ENCODE peak calls at places on chromosome 18, in nine cellular contexts. One of them, this sample, is unnamed.

GRCh38 chr18:35478520-35479435 is 19.0 kb downstream of the INO80C start:
- DNase-seq in NCI-H510A treated with DMSO at 0.1 percent for 48 hours: no peak
- DNase-seq in stimulated activated CD4-positive, alpha-beta T cell treated with anti-CD3 and anti-CD28 coated beads, Interleukin-12 subunit alpha, Interleukin-12 subunit beta, amount 100 ng/mL, for 4 hours: peak
- DNase-seq in EH: peak
- DNase-seq in GM19239: no peak
- DNase-seq in NCI-H1092: peak
- DNase-seq in GM23338: no peak
- DNase-seq in hippocampal formation: no peak
- DNase-seq in pons: peak
- DNase-seq in this sample: peak

GRCh38 chr18:61851940-61852451 is 40.8 kb downstream of the RNF152 start:
- DNase-seq in NCI-H510A treated with DMSO at 0.1 percent for 48 hours: no peak
- DNase-seq in stimulated activated CD4-positive, alpha-beta T cell treated with anti-CD3 and anti-CD28 coated beads, Interleukin-12 subunit alpha, Interleukin-12 subunit beta, amount 100 ng/mL, for 4 hours: no peak
- DNase-seq in EH: peak
- DNase-seq in GM19239: no peak
- DNase-seq in NCI-H1092: no peak
- DNase-seq in GM23338: no peak
- DNase-seq in hippocampal formation: no peak
- DNase-seq in pons: no peak
- DNase-seq in this sample: peak

GRCh38 chr18:55152801-55153200 is 193.5 kb upstream of the CCDC68 start:
- DNase-seq in NCI-H510A treated with DMSO at 0.1 percent for 48 hours: no peak
- DNase-seq in stimulated activated CD4-positive, alpha-beta T cell treated with anti-CD3 and anti-CD28 coated beads, Interleukin-12 subunit alpha, Interleukin-12 subunit beta, amount 100 ng/mL, for 4 hours: no peak
- DNase-seq in EH: peak
- DNase-seq in GM19239: no peak
- DNase-seq in NCI-H1092: no peak
- DNase-seq in GM23338: no peak
- DNase-seq in hippocampal formation: no peak
- DNase-seq in pons: no peak
- DNase-seq in this sample: peak

GRCh38 chr18:3122851-3123250 is 96.9 kb downstream of the MYOM1 start:
- DNase-seq in NCI-H510A treated with DMSO at 0.1 percent for 48 hours: no peak
- DNase-seq in stimulated activated CD4-positive, alpha-beta T cell treated with anti-CD3 and anti-CD28 coated beads, Interleukin-12 subunit alpha, Interleukin-12 subunit beta, amount 100 ng/mL, for 4 hours: no peak
- DNase-seq in EH: no peak
- DNase-seq in GM19239: no peak
- DNase-seq in NCI-H1092: no peak
- DNase-seq in GM23338: no peak
- DNase-seq in hippocampal formation: no peak
- DNase-seq in pons: no peak
- DNase-seq in this sample: no peak

GRCh38 chr18:28281400-28281799 is 104.5 kb upstream of the CDH2 start:
- DNase-seq in NCI-H510A treated with DMSO at 0.1 percent for 48 hours: no peak
- DNase-seq in stimulated activated CD4-positive, alpha-beta T cell treated with anti-CD3 and anti-CD28 coated beads, Interleukin-12 subunit alpha, Interleukin-12 subunit beta, amount 100 ng/mL, for 4 hours: no peak
- DNase-seq in EH: no peak
- DNase-seq in GM19239: no peak
- DNase-seq in NCI-H1092: no peak
- DNase-seq in GM23338: peak
- DNase-seq in hippocampal formation: no peak
- DNase-seq in pons: no peak
- DNase-seq in this sample: no peak

GRCh38 chr18:51226068-51226467 is 28.6 kb upstream of the MEX3C start:
- DNase-seq in NCI-H510A treated with DMSO at 0.1 percent for 48 hours: no peak
- DNase-seq in stimulated activated CD4-positive, alpha-beta T cell treated with anti-CD3 and anti-CD28 coated beads, Interleukin-12 subunit alpha, Interleukin-12 subunit beta, amount 100 ng/mL, for 4 hours: no peak
- DNase-seq in EH: no peak
- DNase-seq in GM19239: no peak
- DNase-seq in NCI-H1092: no peak
- DNase-seq in GM23338: no peak
- DNase-seq in hippocampal formation: no peak
- DNase-seq in pons: no peak
- DNase-seq in this sample: no peak

GRCh38 chr18:78992041-78992735 is 12.6 kb downstream of the SALL3 start:
- DNase-seq in NCI-H510A treated with DMSO at 0.1 percent for 48 hours: no peak
- DNase-seq in stimulated activated CD4-positive, alpha-beta T cell treated with anti-CD3 and anti-CD28 coated beads, Interleukin-12 subunit alpha, Interleukin-12 subunit beta, amount 100 ng/mL, for 4 hours: no peak
- DNase-seq in EH: no peak
- DNase-seq in GM19239: no peak
- DNase-seq in NCI-H1092: peak
- DNase-seq in GM23338: peak
- DNase-seq in hippocampal formation: no peak
- DNase-seq in pons: no peak
- DNase-seq in this sample: no peak

GRCh38 chr18:76874643-76875389 is 52.5 kb downstream of the ZNF236 start:
- DNase-seq in NCI-H510A treated with DMSO at 0.1 percent for 48 hours: no peak
- DNase-seq in stimulated activated CD4-positive, alpha-beta T cell treated with anti-CD3 and anti-CD28 coated beads, Interleukin-12 subunit alpha, Interleukin-12 subunit beta, amount 100 ng/mL, for 4 hours: no peak
- DNase-seq in EH: no peak
- DNase-seq in GM19239: no peak
- DNase-seq in NCI-H1092: no peak
- DNase-seq in GM23338: peak
- DNase-seq in hippocampal formation: no peak
- DNase-seq in pons: no peak
- DNase-seq in this sample: no peak

GRCh38 chr18:56873441-56874140 is 222.4 kb downstream of the WDR7 start:
- DNase-seq in NCI-H510A treated with DMSO at 0.1 percent for 48 hours: peak
- DNase-seq in stimulated activated CD4-positive, alpha-beta T cell treated with anti-CD3 and anti-CD28 coated beads, Interleukin-12 subunit alpha, Interleukin-12 subunit beta, amount 100 ng/mL, for 4 hours: no peak
- DNase-seq in EH: no peak
- DNase-seq in GM19239: no peak
- DNase-seq in NCI-H1092: no peak
- DNase-seq in GM23338: peak
- DNase-seq in hippocampal formation: peak
- DNase-seq in pons: peak
- DNase-seq in this sample: no peak

GRCh38 chr18:26721876-26722581 is 143.5 kb downstream of the AQP4 start:
- DNase-seq in NCI-H510A treated with DMSO at 0.1 percent for 48 hours: peak
- DNase-seq in stimulated activated CD4-positive, alpha-beta T cell treated with anti-CD3 and anti-CD28 coated beads, Interleukin-12 subunit alpha, Interleukin-12 subunit beta, amount 100 ng/mL, for 4 hours: no peak
- DNase-seq in EH: no peak
- DNase-seq in GM19239: no peak
- DNase-seq in NCI-H1092: no peak
- DNase-seq in GM23338: no peak
- DNase-seq in hippocampal formation: no peak
- DNase-seq in pons: no peak
- DNase-seq in this sample: no peak

GRCh38 chr18:35408843-35409261 is 31.7 kb upstream of the ZNF396 start:
- DNase-seq in NCI-H510A treated with DMSO at 0.1 percent for 48 hours: no peak
- DNase-seq in stimulated activated CD4-positive, alpha-beta T cell treated with anti-CD3 and anti-CD28 coated beads, Interleukin-12 subunit alpha, Interleukin-12 subunit beta, amount 100 ng/mL, for 4 hours: no peak
- DNase-seq in EH: no peak
- DNase-seq in GM19239: no peak
- DNase-seq in NCI-H1092: no peak
- DNase-seq in GM23338: no peak
- DNase-seq in hippocampal formation: no peak
- DNase-seq in pons: no peak
- DNase-seq in this sample: no peak

GRCh38 chr18:76467371-76468190 is 27.5 kb downstream of the ZNF516 start:
- DNase-seq in NCI-H510A treated with DMSO at 0.1 percent for 48 hours: no peak
- DNase-seq in stimulated activated CD4-positive, alpha-beta T cell treated with anti-CD3 and anti-CD28 coated beads, Interleukin-12 subunit alpha, Interleukin-12 subunit beta, amount 100 ng/mL, for 4 hours: no peak
- DNase-seq in EH: peak
- DNase-seq in GM19239: no peak
- DNase-seq in NCI-H1092: no peak
- DNase-seq in GM23338: no peak
- DNase-seq in hippocampal formation: no peak
- DNase-seq in pons: no peak
- DNase-seq in this sample: peak

GRCh38 chr18:57776767-57777166 is 26.3 kb downstream of the ATP8B1 start:
- DNase-seq in NCI-H510A treated with DMSO at 0.1 percent for 48 hours: no peak
- DNase-seq in stimulated activated CD4-positive, alpha-beta T cell treated with anti-CD3 and anti-CD28 coated beads, Interleukin-12 subunit alpha, Interleukin-12 subunit beta, amount 100 ng/mL, for 4 hours: no peak
- DNase-seq in EH: peak
- DNase-seq in GM19239: no peak
- DNase-seq in NCI-H1092: no peak
- DNase-seq in GM23338: no peak
- DNase-seq in hippocampal formation: no peak
- DNase-seq in pons: no peak
- DNase-seq in this sample: no peak

GRCh38 chr18:22332590-22332989 is 85.1 kb downstream of the CTAGE1 start:
- DNase-seq in NCI-H510A treated with DMSO at 0.1 percent for 48 hours: no peak
- DNase-seq in stimulated activated CD4-positive, alpha-beta T cell treated with anti-CD3 and anti-CD28 coated beads, Interleukin-12 subunit alpha, Interleukin-12 subunit beta, amount 100 ng/mL, for 4 hours: no peak
- DNase-seq in EH: no peak
- DNase-seq in GM19239: no peak
- DNase-seq in NCI-H1092: no peak
- DNase-seq in GM23338: peak
- DNase-seq in hippocampal formation: no peak
- DNase-seq in pons: no peak
- DNase-seq in this sample: no peak

GRCh38 chr18:57846258-57846657 is 43.1 kb upstream of the ATP8B1 start:
- DNase-seq in NCI-H510A treated with DMSO at 0.1 percent for 48 hours: no peak
- DNase-seq in stimulated activated CD4-positive, alpha-beta T cell treated with anti-CD3 and anti-CD28 coated beads, Interleukin-12 subunit alpha, Interleukin-12 subunit beta, amount 100 ng/mL, for 4 hours: no peak
- DNase-seq in EH: peak
- DNase-seq in GM19239: no peak
- DNase-seq in NCI-H1092: no peak
- DNase-seq in GM23338: no peak
- DNase-seq in hippocampal formation: no peak
- DNase-seq in pons: no peak
- DNase-seq in this sample: peak

GRCh38 chr18:48578289-48578688 is 39.5 kb downstream of the CTIF start:
- DNase-seq in NCI-H510A treated with DMSO at 0.1 percent for 48 hours: no peak
- DNase-seq in stimulated activated CD4-positive, alpha-beta T cell treated with anti-CD3 and anti-CD28 coated beads, Interleukin-12 subunit alpha, Interleukin-12 subunit beta, amount 100 ng/mL, for 4 hours: no peak
- DNase-seq in EH: no peak
- DNase-seq in GM19239: no peak
- DNase-seq in NCI-H1092: no peak
- DNase-seq in GM23338: no peak
- DNase-seq in hippocampal formation: no peak
- DNase-seq in pons: no peak
- DNase-seq in this sample: no peak

GRCh38 chr18:12652861-12653401 is 5.0 kb downstream of the SPIRE1 start:
- DNase-seq in NCI-H510A treated with DMSO at 0.1 percent for 48 hours: no peak
- DNase-seq in stimulated activated CD4-positive, alpha-beta T cell treated with anti-CD3 and anti-CD28 coated beads, Interleukin-12 subunit alpha, Interleukin-12 subunit beta, amount 100 ng/mL, for 4 hours: no peak
- DNase-seq in EH: peak
- DNase-seq in GM19239: no peak
- DNase-seq in NCI-H1092: no peak
- DNase-seq in GM23338: no peak
- DNase-seq in hippocampal formation: no peak
- DNase-seq in pons: peak
- DNase-seq in this sample: peak

GRCh38 chr18:29644276-29644675 is 1398.3 kb downstream of the DSC3 start:
- DNase-seq in NCI-H510A treated with DMSO at 0.1 percent for 48 hours: no peak
- DNase-seq in stimulated activated CD4-positive, alpha-beta T cell treated with anti-CD3 and anti-CD28 coated beads, Interleukin-12 subunit alpha, Interleukin-12 subunit beta, amount 100 ng/mL, for 4 hours: no peak
- DNase-seq in EH: peak
- DNase-seq in GM19239: no peak
- DNase-seq in NCI-H1092: no peak
- DNase-seq in GM23338: no peak
- DNase-seq in hippocampal formation: no peak
- DNase-seq in pons: no peak
- DNase-seq in this sample: peak

GRCh38 chr18:2717407-2717806 is 61.9 kb downstream of the SMCHD1 start:
- DNase-seq in NCI-H510A treated with DMSO at 0.1 percent for 48 hours: no peak
- DNase-seq in stimulated activated CD4-positive, alpha-beta T cell treated with anti-CD3 and anti-CD28 coated beads, Interleukin-12 subunit alpha, Interleukin-12 subunit beta, amount 100 ng/mL, for 4 hours: no peak
- DNase-seq in EH: no peak
- DNase-seq in GM19239: no peak
- DNase-seq in NCI-H1092: no peak
- DNase-seq in GM23338: no peak
- DNase-seq in hippocampal formation: no peak
- DNase-seq in pons: peak
- DNase-seq in this sample: no peak

GRCh38 chr18:50065527-50065926 is 129.4 kb downstream of the MYO5B start:
- DNase-seq in NCI-H510A treated with DMSO at 0.1 percent for 48 hours: no peak
- DNase-seq in stimulated activated CD4-positive, alpha-beta T cell treated with anti-CD3 and anti-CD28 coated beads, Interleukin-12 subunit alpha, Interleukin-12 subunit beta, amount 100 ng/mL, for 4 hours: no peak
- DNase-seq in EH: no peak
- DNase-seq in GM19239: no peak
- DNase-seq in NCI-H1092: no peak
- DNase-seq in GM23338: no peak
- DNase-seq in hippocampal formation: no peak
- DNase-seq in pons: no peak
- DNase-seq in this sample: no peak

GRCh38 chr18:51647346-51647745 is 449.9 kb upstream of the MEX3C start:
- DNase-seq in NCI-H510A treated with DMSO at 0.1 percent for 48 hours: no peak
- DNase-seq in stimulated activated CD4-positive, alpha-beta T cell treated with anti-CD3 and anti-CD28 coated beads, Interleukin-12 subunit alpha, Interleukin-12 subunit beta, amount 100 ng/mL, for 4 hours: no peak
- DNase-seq in EH: no peak
- DNase-seq in GM19239: no peak
- DNase-seq in NCI-H1092: no peak
- DNase-seq in GM23338: no peak
- DNase-seq in hippocampal formation: no peak
- DNase-seq in pons: no peak
- DNase-seq in this sample: no peak

GRCh38 chr18:36532394-36532793 is 234.9 kb downstream of the FHOD3 start:
- DNase-seq in NCI-H510A treated with DMSO at 0.1 percent for 48 hours: no peak
- DNase-seq in stimulated activated CD4-positive, alpha-beta T cell treated with anti-CD3 and anti-CD28 coated beads, Interleukin-12 subunit alpha, Interleukin-12 subunit beta, amount 100 ng/mL, for 4 hours: no peak
- DNase-seq in EH: peak
- DNase-seq in GM19239: no peak
- DNase-seq in NCI-H1092: no peak
- DNase-seq in GM23338: no peak
- DNase-seq in hippocampal formation: no peak
- DNase-seq in pons: no peak
- DNase-seq in this sample: peak

GRCh38 chr18:6486313-6486712 is 71.6 kb upstream of the L3MBTL4 start:
- DNase-seq in NCI-H510A treated with DMSO at 0.1 percent for 48 hours: no peak
- DNase-seq in stimulated activated CD4-positive, alpha-beta T cell treated with anti-CD3 and anti-CD28 coated beads, Interleukin-12 subunit alpha, Interleukin-12 subunit beta, amount 100 ng/mL, for 4 hours: no peak
- DNase-seq in EH: no peak
- DNase-seq in GM19239: no peak
- DNase-seq in NCI-H1092: no peak
- DNase-seq in GM23338: peak
- DNase-seq in hippocampal formation: no peak
- DNase-seq in pons: no peak
- DNase-seq in this sample: no peak

GRCh38 chr18:56711706-56712445 is 60.7 kb downstream of the WDR7 start:
- DNase-seq in NCI-H510A treated with DMSO at 0.1 percent for 48 hours: no peak
- DNase-seq in stimulated activated CD4-positive, alpha-beta T cell treated with anti-CD3 and anti-CD28 coated beads, Interleukin-12 subunit alpha, Interleukin-12 subunit beta, amount 100 ng/mL, for 4 hours: no peak
- DNase-seq in EH: peak
- DNase-seq in GM19239: no peak
- DNase-seq in NCI-H1092: no peak
- DNase-seq in GM23338: no peak
- DNase-seq in hippocampal formation: no peak
- DNase-seq in pons: no peak
- DNase-seq in this sample: no peak

GRCh38 chr18:73043231-73044000 is 175.6 kb upstream of the NETO1 start:
- DNase-seq in NCI-H510A treated with DMSO at 0.1 percent for 48 hours: peak
- DNase-seq in stimulated activated CD4-positive, alpha-beta T cell treated with anti-CD3 and anti-CD28 coated beads, Interleukin-12 subunit alpha, Interleukin-12 subunit beta, amount 100 ng/mL, for 4 hours: no peak
- DNase-seq in EH: no peak
- DNase-seq in GM19239: no peak
- DNase-seq in NCI-H1092: peak
- DNase-seq in GM23338: no peak
- DNase-seq in hippocampal formation: no peak
- DNase-seq in pons: no peak
- DNase-seq in this sample: no peak

GRCh38 chr18:31505161-31505560 is 7.2 kb downstream of the DSG2 start:
- DNase-seq in NCI-H510A treated with DMSO at 0.1 percent for 48 hours: no peak
- DNase-seq in stimulated activated CD4-positive, alpha-beta T cell treated with anti-CD3 and anti-CD28 coated beads, Interleukin-12 subunit alpha, Interleukin-12 subunit beta, amount 100 ng/mL, for 4 hours: no peak
- DNase-seq in EH: no peak
- DNase-seq in GM19239: no peak
- DNase-seq in NCI-H1092: no peak
- DNase-seq in GM23338: no peak
- DNase-seq in hippocampal formation: no peak
- DNase-seq in pons: no peak
- DNase-seq in this sample: no peak

GRCh38 chr18:1618364-1618763 is 713.7 kb downstream of the ADCYAP1 start:
- DNase-seq in NCI-H510A treated with DMSO at 0.1 percent for 48 hours: no peak
- DNase-seq in stimulated activated CD4-positive, alpha-beta T cell treated with anti-CD3 and anti-CD28 coated beads, Interleukin-12 subunit alpha, Interleukin-12 subunit beta, amount 100 ng/mL, for 4 hours: no peak
- DNase-seq in EH: no peak
- DNase-seq in GM19239: no peak
- DNase-seq in NCI-H1092: no peak
- DNase-seq in GM23338: no peak
- DNase-seq in hippocampal formation: no peak
- DNase-seq in pons: no peak
- DNase-seq in this sample: no peak

GRCh38 chr18:36829362-36830140 is 624 bp downstream of the KIAA1328 start:
- DNase-seq in NCI-H510A treated with DMSO at 0.1 percent for 48 hours: peak
- DNase-seq in stimulated activated CD4-positive, alpha-beta T cell treated with anti-CD3 and anti-CD28 coated beads, Interleukin-12 subunit alpha, Interleukin-12 subunit beta, amount 100 ng/mL, for 4 hours: no peak
- DNase-seq in EH: peak
- DNase-seq in GM19239: no peak
- DNase-seq in NCI-H1092: no peak
- DNase-seq in GM23338: no peak
- DNase-seq in hippocampal formation: no peak
- DNase-seq in pons: peak
- DNase-seq in this sample: peak

GRCh38 chr18:45121146-45121545 is 440.5 kb downstream of the SETBP1 start:
- DNase-seq in NCI-H510A treated with DMSO at 0.1 percent for 48 hours: no peak
- DNase-seq in stimulated activated CD4-positive, alpha-beta T cell treated with anti-CD3 and anti-CD28 coated beads, Interleukin-12 subunit alpha, Interleukin-12 subunit beta, amount 100 ng/mL, for 4 hours: no peak
- DNase-seq in EH: no peak
- DNase-seq in GM19239: no peak
- DNase-seq in NCI-H1092: no peak
- DNase-seq in GM23338: no peak
- DNase-seq in hippocampal formation: no peak
- DNase-seq in pons: no peak
- DNase-seq in this sample: no peak

GRCh38 chr18:22169011-22169888 is at the start of gene GATA6:
- DNase-seq in NCI-H510A treated with DMSO at 0.1 percent for 48 hours: peak
- DNase-seq in stimulated activated CD4-positive, alpha-beta T cell treated with anti-CD3 and anti-CD28 coated beads, Interleukin-12 subunit alpha, Interleukin-12 subunit beta, amount 100 ng/mL, for 4 hours: no peak
- DNase-seq in EH: peak
- DNase-seq in GM19239: no peak
- DNase-seq in NCI-H1092: peak
- DNase-seq in GM23338: peak
- DNase-seq in hippocampal formation: no peak
- DNase-seq in pons: no peak
- DNase-seq in this sample: peak

This sample was measured in IMR-90.